ENCODE peak calls at places on chromosomes 11 and 22, in five cellular contexts. H, F, N, V and Q are unnamed samples.

GRCh38 chr11:16604784-16605439 is 133.5 kb upstream of the C11orf58 start:
- DNase-seq in V (no peak), H (peak; percentile 40), N (peak; percentile 79), F (peak; percentile 54), Q (peak; percentile 80)

GRCh38 chr22:49295465-49295743 is 532.3 kb downstream of the BRD1 start:
- DNase-seq in H (no peak), N (no peak), V (peak; percentile 30), F (peak; percentile 8), Q (no peak)

GRCh38 chr11:124081496-124081895 is 33.8 kb upstream of the VWA5A start:
- DNase-seq in H (no peak), N (no peak), F (no peak), V (no peak), Q (no peak)

GRCh38 chr22:17370036-17370765 is 941 bp downstream of the CECR2 start:
- DNase-seq in V (no peak), F (no peak), H (no peak), N (peak; percentile 77), Q (peak; percentile 72)

GRCh38 chr11:130609121-130610035 is 160.9 kb downstream of the ADAMTS15 start:
- DNase-seq in H (no peak), F (peak; percentile 57), N (peak; percentile 65), V (peak; percentile 96), Q (peak; percentile 61)

GRCh38 chr11:103091024-103091423 is 936 bp downstream of the DCUN1D5 start:
- DNase-seq in N (peak; percentile 17), V (no peak), H (peak; percentile 5), F (no peak), Q (peak; percentile 60)

GRCh38 chr11:12232819-12233601 is 122.6 kb downstream of the MICAL2 start:
- DNase-seq in F (no peak), H (no peak), V (no peak), N (no peak), Q (no peak)

GRCh38 chr11:65786786-65787636 is at the start of gene OVOL1:
- DNase-seq in V (no peak), F (peak; percentile 88), H (no peak), N (peak; percentile 97), Q (peak; percentile 92)

GRCh38 chr11:19268901-19269300 is 28.2 kb upstream of the E2F8 start:
- DNase-seq in N (no peak), V (no peak), F (no peak), H (no peak), Q (no peak)

GRCh38 chr11:127609025-127609788 is 608.6 kb upstream of the KIRREL3 start:
- DNase-seq in V (no peak), H (no peak), F (no peak), N (no peak), Q (peak; percentile 87)

GRCh38 chr22:42637555-42637954 is 2.8 kb downstream of the ATP5MGL start:
- DNase-seq in N (peak; percentile 28), F (no peak), V (no peak), H (no peak), Q (no peak)

GRCh38 chr22:24093855-24094254 is 82.8 kb downstream of the CABIN1 start:
- DNase-seq in N (peak; percentile 60), V (no peak), H (no peak), F (no peak), Q (no peak)

GRCh38 chr11:66335531-66336233 is 552 bp downstream of the RIN1 start:
- DNase-seq in N (peak; percentile 90), F (no peak), H (no peak), V (no peak), Q (peak; percentile 81)

GRCh38 chr22:32469799-32470212 is 4.8 kb upstream of the FBXO7 start:
- DNase-seq in H (no peak), N (peak; percentile 18), V (no peak), F (no peak), Q (no peak)

GRCh38 chr11:67024410-67024809 is 1.5 kb downstream of the SYT12 start:
- DNase-seq in N (no peak), H (no peak), V (no peak), F (no peak), Q (no peak)

GRCh38 chr11:78168539-78169477 is 19.6 kb downstream of the KCTD21 start:
- DNase-seq in F (peak; percentile 35), V (peak; percentile 96), H (no peak), N (no peak), Q (no peak)

GRCh38 chr22:26894362-26894761 is 237.0 kb downstream of the MIAT start:
- DNase-seq in N (no peak), F (no peak), V (no peak), H (no peak), Q (peak; percentile 26)

GRCh38 chr11:134383576-134384221 is 28.3 kb downstream of the B3GAT1 start:
- DNase-seq in H (no peak), F (no peak), N (no peak), V (no peak), Q (no peak)

GRCh38 chr11:130671801-130672700 is 223.6 kb downstream of the ADAMTS15 start:
- DNase-seq in F (peak; percentile 49), N (peak; percentile 22), V (peak; percentile 88), H (peak; percentile 23), Q (peak; percentile 58)

GRCh38 chr11:43419460-43419859 is 60.7 kb downstream of the TTC17 start:
- DNase-seq in F (peak; percentile 41), V (no peak), H (no peak), N (peak; percentile 8), Q (peak; percentile 56)

GRCh38 chr11:6320411-6321207 is at the start of gene CAVIN3:
- DNase-seq in N (peak; percentile 83), V (peak; percentile 88), F (peak; percentile 70), H (peak; percentile 59), Q (peak; percentile 93)

GRCh38 chr11:6319001-6319878 is 1.1 kb downstream of the CAVIN3 start:
- DNase-seq in H (no peak), V (peak; percentile 73), F (peak; percentile 40), N (peak; percentile 76), Q (peak; percentile 79)

GRCh38 chr11:6321961-6322362 is 1.7 kb upstream of the CAVIN3 start:
- DNase-seq in H (peak; percentile 27), V (no peak), N (no peak), F (no peak), Q (peak; percentile 50)

GRCh38 chr11:6321356-6321755 is 1.1 kb upstream of the CAVIN3 start:
- DNase-seq in F (no peak), N (no peak), H (no peak), V (no peak), Q (peak; percentile 51)

DNA sequence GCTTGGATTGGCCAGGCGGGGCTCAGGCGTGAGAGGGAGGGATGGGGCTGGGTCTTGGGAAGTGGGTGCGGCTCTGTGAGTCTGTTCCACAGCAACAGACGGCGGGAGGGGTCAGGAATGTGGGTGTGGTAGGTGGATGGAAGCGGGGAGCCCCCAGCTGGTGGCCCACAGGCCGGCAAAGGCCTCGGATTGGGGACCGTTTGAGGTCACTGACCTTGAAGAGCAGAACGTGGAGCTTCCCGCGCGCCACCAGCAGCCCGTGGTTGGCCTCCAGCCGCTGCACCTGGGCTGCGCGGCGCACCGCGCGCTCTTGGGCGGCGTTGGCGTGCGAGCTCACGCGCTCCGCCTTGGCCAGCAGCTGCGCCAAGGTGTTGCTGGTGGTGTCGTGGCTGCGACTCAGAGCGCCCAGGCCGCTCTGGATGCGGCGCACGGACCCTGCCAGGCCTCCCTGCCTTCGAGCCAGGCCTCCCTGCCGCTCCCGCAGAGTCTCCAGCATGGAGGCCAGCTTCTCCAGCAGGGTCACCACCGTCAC is 356 bp downstream of the CAVIN3 start:
- DNase-seq in V (peak; percentile 94), N (peak; percentile 87), H (peak; percentile 71), F (peak; percentile 86), Q (peak; percentile 94)
- H3K4me3 ChIP-seq in V (peak overlapping the region; percentile 70), N (peak overlapping the region; percentile 86), H (peak overlapping the region; percentile 78), F (peak overlapping the region; percentile 61), Q (peak overlapping the region; percentile 94)

GRCh38 chr11:617248-617911 is 1.6 kb upstream of the IRF7 start:
- DNase-seq in F (no peak), H (no peak), V (no peak), N (no peak), Q (no peak)

GRCh38 chr11:619625-620050 is 3.9 kb upstream of the IRF7 start:
- DNase-seq in H (no peak), F (no peak), V (no peak), N (no peak), Q (no peak)

GRCh38 chr11:616320-617220 is 820 bp upstream of the IRF7 start:
- DNase-seq in H (no peak), N (no peak), V (no peak), F (no peak), Q (no peak)

GRCh38 chr11:618856-619624 is 3.3 kb upstream of the IRF7 start:
- DNase-seq in F (no peak), V (no peak), H (no peak), N (no peak), Q (no peak)

DNA sequence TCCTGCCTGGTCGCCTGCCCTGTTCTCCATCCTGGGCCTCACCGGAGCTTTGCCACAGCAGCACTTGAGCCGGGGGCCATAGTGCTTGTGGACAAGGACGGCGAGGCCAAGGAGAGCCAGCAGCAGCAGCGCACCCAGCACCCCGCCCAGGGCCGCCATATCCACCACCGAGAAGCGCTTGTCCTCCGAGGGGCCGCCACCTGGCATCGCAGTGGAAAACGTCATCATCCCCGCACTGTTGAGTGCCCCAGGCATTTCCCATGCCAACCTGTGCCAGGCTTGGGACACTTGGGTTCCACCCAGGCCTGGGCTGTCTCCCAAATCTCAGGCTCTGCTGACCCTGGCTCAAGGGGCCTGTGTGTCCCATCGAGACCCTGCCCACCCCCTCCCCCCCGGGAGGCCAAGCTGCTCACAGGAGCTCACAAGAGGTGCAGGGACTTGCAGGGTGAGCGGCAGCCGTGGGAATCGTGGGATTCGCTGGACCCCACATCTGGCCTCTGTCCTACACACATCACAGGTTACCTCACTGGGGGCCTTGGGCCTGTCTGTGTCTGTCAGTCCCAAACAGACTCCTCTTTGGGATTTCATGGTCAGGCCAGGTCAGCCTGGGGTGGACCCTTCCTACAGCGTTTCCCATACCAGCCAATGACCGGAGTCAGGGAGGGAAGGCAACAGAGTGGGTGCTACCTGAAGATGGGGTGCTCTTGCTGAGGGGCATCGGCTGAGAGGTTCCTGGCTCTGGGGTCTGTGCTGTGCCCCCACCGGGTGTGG is 2.3 kb upstream of the IRF7 start:
- DNase-seq in N (no peak), F (no peak), H (no peak), V (no peak), Q (no peak)
- H3K27me3 ChIP-seq in N (no peaks in the 10 kb centered on the region), F (no peaks in the 10 kb centered on the region), H (no peaks in the 10 kb centered on the region), V (no peaks in the 10 kb centered on the region), Q (no peaks in the 10 kb centered on the region)

GRCh38 chr11:59144579-59145345 is 2.1 kb downstream of the FAM111A start:
- DNase-seq in V (peak; percentile 81), F (peak; percentile 76), H (peak; percentile 54), N (peak; percentile 85), Q (peak; percentile 93)

GRCh38 chr11:59142530-59143507 is at the start of gene FAM111A:
- DNase-seq in F (peak; percentile 92), N (peak; percentile 83), V (peak; percentile 90), H (peak; percentile 57), Q (peak; percentile 96)

GRCh38 chr11:59144096-59144495 is 1.4 kb downstream of the FAM111A start:
- DNase-seq in H (no peak), F (no peak), V (no peak), N (no peak), Q (no peak)

GRCh38 chr11:59141673-59142460 is 789 bp upstream of the FAM111A start:
- DNase-seq in F (no peak), H (no peak), V (no peak), N (no peak), Q (no peak)

GRCh38 chr11:59145534-59145933 is 2.9 kb downstream of the FAM111A start:
- DNase-seq in N (no peak), V (no peak), H (no peak), F (no peak), Q (no peak)
- H3K4me3 ChIP-seq in N (peak overlapping the region; percentile 59), V (no peak overlapping the region), H (no peak overlapping the region), F (peak overlapping the region; percentile 57), Q (peak overlapping the region; percentile 74)

GRCh38 chr22:29195118-29195963 is 10.4 kb upstream of the EMID1 start:
- DNase-seq in F (no peak), V (no peak), N (peak; percentile 38), H (no peak), Q (no peak)
- H3K27me3 ChIP-seq in F (no peaks in the 10 kb centered on the region), V (no peaks in the 10 kb centered on the region), N (no peaks in the 10 kb centered on the region), H (no peaks in the 10 kb centered on the region), Q (no peaks in the 10 kb centered on the region)